ENCODE peak calls at places on chromosomes 13 and 19, in four cellular contexts. Z is SK-N-SH, E is HepG2, Y is HCT116. A is an unnamed sample.

GRCh38 chr13:96089749-96090239 is at the start of gene HS6ST3:
- DNase-seq in Z (peak), E (no peak), Y (peak), A (no peak)

GRCh38 chr13:71477735-71478134 is 389.3 kb downstream of the DACH1 start:
- DNase-seq in Z (no peak), E (no peak), Y (peak), A (no peak)

GRCh38 chr19:36605839-36606478 is 846 bp downstream of the ZNF382 start:
- DNase-seq in Z (no peak), E (no peak), Y (no peak), A (no peak)

GRCh38 chr13:44578064-44578394 is 1.9 kb upstream of the TSC22D1 start:
- DNase-seq in Z (peak), E (no peak), Y (no peak), A (no peak)

GRCh38 chr13:114129649-114130062 is 2.8 kb downstream of the RASA3 start:
- DNase-seq in Z (no peak), E (no peak), Y (no peak), A (no peak)

GRCh38 chr13:37640499-37640898 is 41.9 kb upstream of the POSTN start:
- DNase-seq in Z (no peak), E (no peak), Y (no peak), A (peak)

GRCh38 chr13:74767031-74767430 is 632.8 kb upstream of the KLF12 start:
- DNase-seq in Z (no peak), E (no peak), Y (no peak), A (no peak)

GRCh38 chr13:80374453-80374852 is 33.5 kb upstream of the SPRY2 start:
- DNase-seq in Z (no peak), E (no peak), Y (no peak), A (no peak)

GRCh38 chr13:111031531-111031961 is 83.6 kb upstream of the ARHGEF7 start:
- DNase-seq in Z (no peak), E (no peak), Y (no peak), A (no peak)

GRCh38 chr13:101978546-101979315 is 423.1 kb downstream of the FGF14 start:
- DNase-seq in Z (peak), E (no peak), Y (no peak), A (no peak)

GRCh38 chr13:41631296-41631965 is 174.1 kb downstream of the RGCC start:
- DNase-seq in Z (no peak), E (no peak), Y (no peak), A (no peak)

GRCh38 chr13:91725646-91726045 is 327.2 kb downstream of the GPC5 start:
- DNase-seq in Z (no peak), E (no peak), Y (no peak), A (no peak)

GRCh38 chr13:91722267-91722884 is 324.0 kb downstream of the GPC5 start:
- DNase-seq in Z (peak), E (no peak), Y (no peak), A (peak)

GRCh38 chr13:91721413-91721812 is 323.0 kb downstream of the GPC5 start:
- DNase-seq in Z (no peak), E (no peak), Y (no peak), A (no peak)

GRCh38 chr13:91726666-91727065 is 328.2 kb downstream of the GPC5 start:
- DNase-seq in Z (no peak), E (no peak), Y (no peak), A (no peak)

DNA sequence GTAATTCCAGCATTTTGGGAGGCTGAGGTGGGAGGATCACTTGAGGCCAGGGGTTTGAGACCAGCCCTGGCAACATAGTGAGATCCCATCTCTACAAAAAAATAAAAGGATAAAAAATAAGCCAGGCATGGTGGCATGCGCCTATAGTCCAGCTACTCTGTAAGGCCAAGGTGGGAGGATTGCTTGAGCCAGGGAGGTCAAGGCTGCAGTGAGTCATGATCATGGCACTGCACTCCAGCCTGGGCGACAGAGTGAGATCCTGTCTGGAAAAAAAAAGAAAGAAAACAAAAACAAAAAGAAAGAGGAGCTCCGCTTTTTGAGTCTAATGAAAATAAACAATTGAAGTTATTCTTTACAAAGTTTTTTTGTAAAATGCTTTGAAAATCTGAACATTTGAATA is 326.2 kb downstream of the GPC5 start:
- DNase-seq in Z (no peak), E (no peak), Y (no peak), A (no peak)
- TF ChIP-seq ELF1 in Z (no peak), E (no peak), Y (no peak), A (no peak)

GRCh38 chr13:38863536-38863935 is 127.1 kb downstream of the STOML3 start:
- DNase-seq in Z (no peak), E (no peak), Y (no peak), A (no peak)
- TF ChIP-seq ELF1 in Z (no peak), E (no peak), Y (no peak), A (no peak)

GRCh38 chr13:39130298-39130697 is 92.0 kb downstream of the NHLRC3 start:
- DNase-seq in Z (no peak), E (no peak), Y (no peak), A (no peak)

GRCh38 chr13:39134574-39134973 is 96.3 kb downstream of the NHLRC3 start:
- DNase-seq in Z (no peak), E (no peak), Y (no peak), A (no peak)

GRCh38 chr13:39129253-39129652 is 91.0 kb downstream of the NHLRC3 start:
- DNase-seq in Z (no peak), E (no peak), Y (no peak), A (no peak)

GRCh38 chr13:39133781-39134180 is 95.5 kb downstream of the NHLRC3 start:
- DNase-seq in Z (no peak), E (no peak), Y (no peak), A (no peak)

DNA sequence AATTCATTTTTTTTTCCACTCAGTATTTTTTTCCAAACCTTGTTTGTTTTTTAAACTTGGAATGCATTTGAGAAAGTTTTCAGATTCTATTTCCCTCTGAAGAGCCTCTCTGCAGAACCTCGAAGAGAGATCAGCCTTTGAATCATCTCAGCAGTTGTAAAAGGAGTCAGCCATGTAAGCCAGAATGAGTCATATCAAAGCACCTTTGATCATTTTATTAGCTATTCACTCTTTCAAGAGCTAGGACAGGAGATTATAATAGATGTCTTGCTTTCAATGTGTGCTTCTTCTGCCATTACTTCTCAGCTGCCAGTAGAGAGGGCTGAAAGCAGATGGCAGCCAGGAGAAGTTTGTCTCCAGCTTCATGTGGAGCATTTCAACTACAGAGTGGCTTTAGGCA is 94.0 kb downstream of the NHLRC3 start:
- DNase-seq in Z (no peak), E (no peak), Y (no peak), A (no peak)
- TF ChIP-seq ELF1 in Z (no peak), E (no peak), Y (no peak), A (no peak)

GRCh38 chr13:99909836-99910619 is 61.5 kb downstream of the ZIC5 start:
- DNase-seq in Z (no peak), E (no peak), Y (no peak), A (no peak)
- TF ChIP-seq ELF1 in Z (no peak), E (no peak), Y (no peak), A (no peak)

GRCh38 chr19:7351861-7352260 is 3.1 kb downstream of the ARHGEF18 start:
- DNase-seq in Z (no peak), E (no peak), Y (no peak), A (no peak)

GRCh38 chr19:7348587-7349230 is at the start of gene ARHGEF18:
- DNase-seq in Z (no peak), E (no peak), Y (no peak), A (no peak)

GRCh38 chr19:7349231-7349591 is 474 bp downstream of the ARHGEF18 start:
- DNase-seq in Z (no peak), E (no peak), Y (no peak), A (no peak)

GRCh38 chr19:7346488-7346971 is 2.2 kb upstream of the ARHGEF18 start:
- DNase-seq in Z (no peak), E (peak), Y (no peak), A (no peak)

GRCh38 chr19:7349961-7350711 is 1.4 kb downstream of the ARHGEF18 start:
- DNase-seq in Z (no peak), E (no peak), Y (no peak), A (no peak)
- TF ChIP-seq ELF1 in Z (no peak), E (no peak), Y (no peak), A (no peak)

GRCh38 chr19:32404213-32404938 is 1.2 kb upstream of the DPY19L3 start:
- DNase-seq in Z (no peak), E (peak), Y (no peak), A (no peak)
- TF ChIP-seq ELF1 in Z (no peak), E (no peak), Y (no peak), A (no peak)

GRCh38 chr13:27375686-27376326 is 48.6 kb upstream of the GTF3A start:
- DNase-seq in Z (peak), E (peak), Y (peak), A (peak)

GRCh38 chr13:27379126-27379525 is 45.3 kb upstream of the GTF3A start:
- DNase-seq in Z (no peak), E (peak), Y (no peak), A (no peak)

GRCh38 chr13:27383104-27383921 is 41.1 kb upstream of the GTF3A start:
- DNase-seq in Z (no peak), E (peak), Y (peak), A (no peak)

GRCh38 chr13:27381601-27382000 is 42.8 kb upstream of the GTF3A start:
- DNase-seq in Z (no peak), E (no peak), Y (no peak), A (no peak)

DNA sequence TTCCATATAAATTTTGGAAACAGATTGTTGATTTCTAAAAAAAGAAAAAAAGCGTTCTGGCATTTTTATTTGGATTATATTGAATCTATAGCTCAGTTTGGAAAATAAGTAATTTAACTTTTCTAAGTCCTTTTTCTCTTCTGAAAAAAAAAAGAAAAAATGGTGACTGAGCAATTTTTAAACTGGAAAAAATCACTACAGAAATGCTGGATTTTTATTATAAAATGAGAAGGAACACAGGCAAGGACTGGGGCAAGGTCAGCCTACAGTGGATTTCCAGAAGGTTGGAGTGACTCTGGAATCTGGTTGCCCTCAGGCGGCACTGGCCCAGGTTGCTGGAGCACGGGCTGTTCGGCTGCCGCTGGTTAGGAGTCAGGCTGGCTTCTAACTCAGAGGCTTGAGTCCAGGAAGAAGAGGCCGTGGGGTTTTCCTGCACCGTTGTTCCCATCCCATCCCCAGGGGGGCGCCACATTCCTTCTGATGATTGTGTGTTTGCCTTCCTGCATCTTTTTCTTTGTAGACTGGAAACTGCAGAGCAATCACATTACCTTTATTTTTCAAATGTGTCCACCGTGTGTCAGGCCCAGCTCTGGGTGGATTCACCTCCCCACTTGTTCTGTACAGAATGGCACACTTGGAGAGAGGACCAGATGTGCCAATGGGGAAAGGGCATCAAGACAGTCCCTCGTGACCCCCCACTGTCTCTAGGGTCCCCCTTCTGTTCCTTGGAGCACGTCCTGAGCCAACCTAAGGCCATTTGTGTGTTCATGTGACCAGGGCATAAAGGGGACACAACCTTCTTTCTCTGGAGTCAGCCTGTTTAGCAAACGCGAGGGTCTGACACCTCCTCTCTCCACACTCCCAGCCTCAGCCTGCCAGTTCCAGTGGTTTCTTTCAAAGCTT is 44.5 kb upstream of the GTF3A start:
- DNase-seq in Z (peak), E (peak), Y (peak), A (peak)
- TF ChIP-seq ELF1 in Z (no peak), E (peak), Y (no peak), A (no peak)